ENCODE peak calls at places on chromosomes 16 and 17, in five cellular contexts. One of them, this sample, is unnamed.

GRCh38 chr17:48729335-48730239 is 1.0 kb upstream of the HOXB13 start:
- DNase-seq in T-helper 17 cell: no peak
- DNase-seq in cardiac fibroblast: no peak
- DNase-seq in activated T-helper 1 cell treated with anti-CD3 and anti-CD28 coated beads, Interleukin-12 subunit alpha, Interleukin-12 subunit beta, Interleukin-2, Interleukin-4 antibody, amounts not matched to agents 30 ng/mL and 10 ng/mL and 1 ng/mL, durations not matched to agents 14 hours and 24 hours and 36 hours: no peak
- DNase-seq in ELR: no peak
- DNase-seq in this sample: no peak

GRCh38 chr17:66492500-66493123 is 190.2 kb downstream of the PRKCA start:
- DNase-seq in T-helper 17 cell: no peak
- DNase-seq in cardiac fibroblast: no peak
- DNase-seq in activated T-helper 1 cell treated with anti-CD3 and anti-CD28 coated beads, Interleukin-12 subunit alpha, Interleukin-12 subunit beta, Interleukin-2, Interleukin-4 antibody, amounts not matched to agents 30 ng/mL and 10 ng/mL and 1 ng/mL, durations not matched to agents 14 hours and 24 hours and 36 hours: no peak
- DNase-seq in ELR: no peak
- DNase-seq in this sample: no peak

GRCh38 chr17:75836605-75837004 is 7.6 kb downstream of the UNC13D start:
- DNase-seq in T-helper 17 cell: no peak
- DNase-seq in cardiac fibroblast: no peak
- DNase-seq in activated T-helper 1 cell treated with anti-CD3 and anti-CD28 coated beads, Interleukin-12 subunit alpha, Interleukin-12 subunit beta, Interleukin-2, Interleukin-4 antibody, amounts not matched to agents 30 ng/mL and 10 ng/mL and 1 ng/mL, durations not matched to agents 14 hours and 24 hours and 36 hours: no peak
- DNase-seq in ELR: no peak
- DNase-seq in this sample: no peak

GRCh38 chr16:85998868-85999729 is 100.1 kb downstream of the IRF8 start:
- DNase-seq in T-helper 17 cell: no peak
- DNase-seq in cardiac fibroblast: no peak
- DNase-seq in activated T-helper 1 cell treated with anti-CD3 and anti-CD28 coated beads, Interleukin-12 subunit alpha, Interleukin-12 subunit beta, Interleukin-2, Interleukin-4 antibody, amounts not matched to agents 30 ng/mL and 10 ng/mL and 1 ng/mL, durations not matched to agents 14 hours and 24 hours and 36 hours: no peak
- DNase-seq in ELR: peak
- DNase-seq in this sample: no peak

GRCh38 chr17:13311301-13311700 is 290.4 kb downstream of the HS3ST3A1 start:
- DNase-seq in T-helper 17 cell: no peak
- DNase-seq in cardiac fibroblast: peak
- DNase-seq in activated T-helper 1 cell treated with anti-CD3 and anti-CD28 coated beads, Interleukin-12 subunit alpha, Interleukin-12 subunit beta, Interleukin-2, Interleukin-4 antibody, amounts not matched to agents 30 ng/mL and 10 ng/mL and 1 ng/mL, durations not matched to agents 14 hours and 24 hours and 36 hours: no peak
- DNase-seq in ELR: peak
- DNase-seq in this sample: peak

GRCh38 chr16:55569025-55569424 is 2.5 kb downstream of the CAPNS2 start:
- DNase-seq in T-helper 17 cell: no peak
- DNase-seq in cardiac fibroblast: peak
- DNase-seq in activated T-helper 1 cell treated with anti-CD3 and anti-CD28 coated beads, Interleukin-12 subunit alpha, Interleukin-12 subunit beta, Interleukin-2, Interleukin-4 antibody, amounts not matched to agents 30 ng/mL and 10 ng/mL and 1 ng/mL, durations not matched to agents 14 hours and 24 hours and 36 hours: no peak
- DNase-seq in ELR: no peak
- DNase-seq in this sample: peak

GRCh38 chr17:73941919-73942530 is 261.5 kb upstream of the RPL38 start:
- DNase-seq in T-helper 17 cell: no peak
- DNase-seq in cardiac fibroblast: no peak
- DNase-seq in activated T-helper 1 cell treated with anti-CD3 and anti-CD28 coated beads, Interleukin-12 subunit alpha, Interleukin-12 subunit beta, Interleukin-2, Interleukin-4 antibody, amounts not matched to agents 30 ng/mL and 10 ng/mL and 1 ng/mL, durations not matched to agents 14 hours and 24 hours and 36 hours: no peak
- DNase-seq in ELR: no peak
- DNase-seq in this sample: no peak

GRCh38 chr17:74873874-74874614 is 1.2 kb upstream of the FDXR start:
- DNase-seq in T-helper 17 cell: no peak
- DNase-seq in cardiac fibroblast: no peak
- DNase-seq in activated T-helper 1 cell treated with anti-CD3 and anti-CD28 coated beads, Interleukin-12 subunit alpha, Interleukin-12 subunit beta, Interleukin-2, Interleukin-4 antibody, amounts not matched to agents 30 ng/mL and 10 ng/mL and 1 ng/mL, durations not matched to agents 14 hours and 24 hours and 36 hours: no peak
- DNase-seq in ELR: peak
- DNase-seq in this sample: peak

GRCh38 chr16:10754941-10755340 is 11.3 kb downstream of the NUBP1 start:
- DNase-seq in T-helper 17 cell: no peak
- DNase-seq in cardiac fibroblast: peak
- DNase-seq in activated T-helper 1 cell treated with anti-CD3 and anti-CD28 coated beads, Interleukin-12 subunit alpha, Interleukin-12 subunit beta, Interleukin-2, Interleukin-4 antibody, amounts not matched to agents 30 ng/mL and 10 ng/mL and 1 ng/mL, durations not matched to agents 14 hours and 24 hours and 36 hours: no peak
- DNase-seq in ELR: peak
- DNase-seq in this sample: peak

GRCh38 chr16:74742051-74742481 is 32.6 kb downstream of the FA2H start:
- DNase-seq in T-helper 17 cell: no peak
- DNase-seq in cardiac fibroblast: no peak
- DNase-seq in activated T-helper 1 cell treated with anti-CD3 and anti-CD28 coated beads, Interleukin-12 subunit alpha, Interleukin-12 subunit beta, Interleukin-2, Interleukin-4 antibody, amounts not matched to agents 30 ng/mL and 10 ng/mL and 1 ng/mL, durations not matched to agents 14 hours and 24 hours and 36 hours: no peak
- DNase-seq in ELR: no peak
- DNase-seq in this sample: no peak

GRCh38 chr16:66189951-66190350 is 176.5 kb upstream of the CDH5 start:
- DNase-seq in T-helper 17 cell: no peak
- DNase-seq in cardiac fibroblast: peak
- DNase-seq in activated T-helper 1 cell treated with anti-CD3 and anti-CD28 coated beads, Interleukin-12 subunit alpha, Interleukin-12 subunit beta, Interleukin-2, Interleukin-4 antibody, amounts not matched to agents 30 ng/mL and 10 ng/mL and 1 ng/mL, durations not matched to agents 14 hours and 24 hours and 36 hours: no peak
- DNase-seq in ELR: peak
- DNase-seq in this sample: peak

GRCh38 chr17:64115871-64116534 is 13.9 kb downstream of the ERN1 start:
- DNase-seq in T-helper 17 cell: no peak
- DNase-seq in cardiac fibroblast: peak
- DNase-seq in activated T-helper 1 cell treated with anti-CD3 and anti-CD28 coated beads, Interleukin-12 subunit alpha, Interleukin-12 subunit beta, Interleukin-2, Interleukin-4 antibody, amounts not matched to agents 30 ng/mL and 10 ng/mL and 1 ng/mL, durations not matched to agents 14 hours and 24 hours and 36 hours: no peak
- DNase-seq in ELR: peak
- DNase-seq in this sample: peak

GRCh38 chr16:87681990-87682570 is 79.8 kb downstream of the JPH3 start:
- DNase-seq in T-helper 17 cell: no peak
- DNase-seq in cardiac fibroblast: peak
- DNase-seq in activated T-helper 1 cell treated with anti-CD3 and anti-CD28 coated beads, Interleukin-12 subunit alpha, Interleukin-12 subunit beta, Interleukin-2, Interleukin-4 antibody, amounts not matched to agents 30 ng/mL and 10 ng/mL and 1 ng/mL, durations not matched to agents 14 hours and 24 hours and 36 hours: no peak
- DNase-seq in ELR: peak
- DNase-seq in this sample: peak

GRCh38 chr17:62321451-62321850 is 58.9 kb upstream of the EFCAB3 start:
- DNase-seq in T-helper 17 cell: no peak
- DNase-seq in cardiac fibroblast: peak
- DNase-seq in activated T-helper 1 cell treated with anti-CD3 and anti-CD28 coated beads, Interleukin-12 subunit alpha, Interleukin-12 subunit beta, Interleukin-2, Interleukin-4 antibody, amounts not matched to agents 30 ng/mL and 10 ng/mL and 1 ng/mL, durations not matched to agents 14 hours and 24 hours and 36 hours: no peak
- DNase-seq in ELR: peak
- DNase-seq in this sample: peak

GRCh38 chr17:73901249-73901648 is 257.0 kb upstream of the SDK2 start:
- DNase-seq in T-helper 17 cell: no peak
- DNase-seq in cardiac fibroblast: no peak
- DNase-seq in activated T-helper 1 cell treated with anti-CD3 and anti-CD28 coated beads, Interleukin-12 subunit alpha, Interleukin-12 subunit beta, Interleukin-2, Interleukin-4 antibody, amounts not matched to agents 30 ng/mL and 10 ng/mL and 1 ng/mL, durations not matched to agents 14 hours and 24 hours and 36 hours: no peak
- DNase-seq in ELR: no peak
- DNase-seq in this sample: no peak

GRCh38 chr16:29738514-29738913 is 7.3 kb downstream of the C16orf54 start:
- DNase-seq in T-helper 17 cell: no peak
- DNase-seq in cardiac fibroblast: no peak
- DNase-seq in activated T-helper 1 cell treated with anti-CD3 and anti-CD28 coated beads, Interleukin-12 subunit alpha, Interleukin-12 subunit beta, Interleukin-2, Interleukin-4 antibody, amounts not matched to agents 30 ng/mL and 10 ng/mL and 1 ng/mL, durations not matched to agents 14 hours and 24 hours and 36 hours: peak
- DNase-seq in ELR: no peak
- DNase-seq in this sample: no peak

GRCh38 chr16:65744401-65744800 is 622.1 kb upstream of the CDH5 start:
- DNase-seq in T-helper 17 cell: no peak
- DNase-seq in cardiac fibroblast: no peak
- DNase-seq in activated T-helper 1 cell treated with anti-CD3 and anti-CD28 coated beads, Interleukin-12 subunit alpha, Interleukin-12 subunit beta, Interleukin-2, Interleukin-4 antibody, amounts not matched to agents 30 ng/mL and 10 ng/mL and 1 ng/mL, durations not matched to agents 14 hours and 24 hours and 36 hours: no peak
- DNase-seq in ELR: no peak
- DNase-seq in this sample: no peak

GRCh38 chr16:1208239-1208830 is 16.7 kb downstream of the TPSG1 start:
- DNase-seq in T-helper 17 cell: no peak
- DNase-seq in cardiac fibroblast: no peak
- DNase-seq in activated T-helper 1 cell treated with anti-CD3 and anti-CD28 coated beads, Interleukin-12 subunit alpha, Interleukin-12 subunit beta, Interleukin-2, Interleukin-4 antibody, amounts not matched to agents 30 ng/mL and 10 ng/mL and 1 ng/mL, durations not matched to agents 14 hours and 24 hours and 36 hours: no peak
- DNase-seq in ELR: no peak
- DNase-seq in this sample: no peak

GRCh38 chr17:40371261-40371929 is 6.9 kb upstream of the GJD3 start:
- DNase-seq in T-helper 17 cell: no peak
- DNase-seq in cardiac fibroblast: no peak
- DNase-seq in activated T-helper 1 cell treated with anti-CD3 and anti-CD28 coated beads, Interleukin-12 subunit alpha, Interleukin-12 subunit beta, Interleukin-2, Interleukin-4 antibody, amounts not matched to agents 30 ng/mL and 10 ng/mL and 1 ng/mL, durations not matched to agents 14 hours and 24 hours and 36 hours: no peak
- DNase-seq in ELR: peak
- DNase-seq in this sample: no peak

GRCh38 chr16:69706256-69706974 is 19.9 kb downstream of the NQO1 start:
- DNase-seq in T-helper 17 cell: no peak
- DNase-seq in cardiac fibroblast: peak
- DNase-seq in activated T-helper 1 cell treated with anti-CD3 and anti-CD28 coated beads, Interleukin-12 subunit alpha, Interleukin-12 subunit beta, Interleukin-2, Interleukin-4 antibody, amounts not matched to agents 30 ng/mL and 10 ng/mL and 1 ng/mL, durations not matched to agents 14 hours and 24 hours and 36 hours: no peak
- DNase-seq in ELR: no peak
- DNase-seq in this sample: no peak

GRCh38 chr17:28145348-28145747 is 102.9 kb downstream of the NLK start:
- DNase-seq in T-helper 17 cell: no peak
- DNase-seq in cardiac fibroblast: peak
- DNase-seq in activated T-helper 1 cell treated with anti-CD3 and anti-CD28 coated beads, Interleukin-12 subunit alpha, Interleukin-12 subunit beta, Interleukin-2, Interleukin-4 antibody, amounts not matched to agents 30 ng/mL and 10 ng/mL and 1 ng/mL, durations not matched to agents 14 hours and 24 hours and 36 hours: no peak
- DNase-seq in ELR: peak
- DNase-seq in this sample: peak

GRCh38 chr17:46764709-46765401 is 53.6 kb downstream of the WNT3 start:
- DNase-seq in T-helper 17 cell: no peak
- DNase-seq in cardiac fibroblast: peak
- DNase-seq in activated T-helper 1 cell treated with anti-CD3 and anti-CD28 coated beads, Interleukin-12 subunit alpha, Interleukin-12 subunit beta, Interleukin-2, Interleukin-4 antibody, amounts not matched to agents 30 ng/mL and 10 ng/mL and 1 ng/mL, durations not matched to agents 14 hours and 24 hours and 36 hours: no peak
- DNase-seq in ELR: peak
- DNase-seq in this sample: peak

GRCh38 chr16:10622036-10622921 is 41.9 kb upstream of the EMP2 start:
- DNase-seq in T-helper 17 cell: no peak
- DNase-seq in cardiac fibroblast: no peak
- DNase-seq in activated T-helper 1 cell treated with anti-CD3 and anti-CD28 coated beads, Interleukin-12 subunit alpha, Interleukin-12 subunit beta, Interleukin-2, Interleukin-4 antibody, amounts not matched to agents 30 ng/mL and 10 ng/mL and 1 ng/mL, durations not matched to agents 14 hours and 24 hours and 36 hours: no peak
- DNase-seq in ELR: no peak
- DNase-seq in this sample: no peak

GRCh38 chr17:45857977-45858708 is 13.5 kb downstream of the SPPL2C start:
- DNase-seq in T-helper 17 cell: no peak
- DNase-seq in cardiac fibroblast: peak
- DNase-seq in activated T-helper 1 cell treated with anti-CD3 and anti-CD28 coated beads, Interleukin-12 subunit alpha, Interleukin-12 subunit beta, Interleukin-2, Interleukin-4 antibody, amounts not matched to agents 30 ng/mL and 10 ng/mL and 1 ng/mL, durations not matched to agents 14 hours and 24 hours and 36 hours: no peak
- DNase-seq in ELR: peak
- DNase-seq in this sample: peak

GRCh38 chr17:75848523-75849303 is 4.5 kb upstream of the UNC13D start:
- DNase-seq in T-helper 17 cell: peak
- DNase-seq in cardiac fibroblast: peak
- DNase-seq in activated T-helper 1 cell treated with anti-CD3 and anti-CD28 coated beads, Interleukin-12 subunit alpha, Interleukin-12 subunit beta, Interleukin-2, Interleukin-4 antibody, amounts not matched to agents 30 ng/mL and 10 ng/mL and 1 ng/mL, durations not matched to agents 14 hours and 24 hours and 36 hours: peak
- DNase-seq in ELR: peak
- DNase-seq in this sample: no peak